ENCODE peak calls at places on chromosomes 7 and 10, in ten cellular contexts. X, K, Q, T, L, F, O, S, I and D are unnamed samples.

GRCh38 chr10:31460242-31460641 is 141.2 kb downstream of the ZEB1 start:
- DNase-seq in I (peak), F (no peak), T (no peak), L (no peak), K (no peak), S (no peak), Q (no peak), O (no peak), X (no peak), D (no peak)

GRCh38 chr7:116354171-116354545 is 143.8 kb downstream of the TES start:
- DNase-seq in S (no peak), F (no peak), T (no peak), I (peak), X (no peak), K (peak), Q (peak), O (peak), L (no peak), D (no peak)

GRCh38 chr7:136890379-136890778 is 21.9 kb downstream of the CHRM2 start:
- DNase-seq in F (no peak), T (no peak), S (no peak), L (no peak), Q (no peak), O (no peak), K (no peak), X (no peak), I (peak), D (no peak)

GRCh38 chr10:7797582-7797981 is 9.6 kb downstream of the ATP5F1C start:
- DNase-seq in F (no peak), O (peak), L (no peak), S (no peak), I (peak), T (no peak), K (peak), Q (no peak), X (no peak), D (no peak)

GRCh38 chr10:71963756-71964668 is at the start of gene CHST3:
- DNase-seq in I (peak), L (peak), T (peak), O (peak), X (peak), S (peak), K (peak), F (peak), Q (peak), D (no peak)

GRCh38 chr7:35596061-35596460 is 98.9 kb downstream of the HERPUD2 start:
- DNase-seq in Q (no peak), F (no peak), I (peak), O (peak), X (no peak), K (peak), S (no peak), L (no peak), T (no peak), D (no peak)

GRCh38 chr10:6722616-6723004 is 142.5 kb upstream of the PRKCQ start:
- DNase-seq in F (no peak), S (no peak), L (no peak), K (peak), O (peak), T (no peak), X (no peak), Q (no peak), I (peak), D (no peak)

GRCh38 chr10:114544045-114544659 is 113.9 kb downstream of the ABLIM1 start:
- DNase-seq in L (no peak), K (no peak), I (no peak), T (no peak), O (peak), X (peak), Q (peak), S (no peak), F (no peak), D (no peak)

GRCh38 chr10:36469585-36469984 is 655.8 kb upstream of the ANKRD30A start:
- DNase-seq in O (peak), L (no peak), F (no peak), S (no peak), K (peak), Q (no peak), T (no peak), X (no peak), I (peak), D (no peak)

GRCh38 chr10:19946791-19947190 is 130.6 kb downstream of the PLXDC2 start:
- DNase-seq in K (no peak), F (no peak), I (no peak), T (peak), Q (no peak), S (no peak), L (no peak), O (no peak), X (peak), D (no peak)

GRCh38 chr7:129553861-129554530 is 51.7 kb downstream of the SMKR1 start:
- DNase-seq in X (no peak), S (no peak), L (no peak), T (no peak), O (peak), K (peak), I (peak), Q (no peak), F (no peak), D (no peak)

GRCh38 chr10:70666960-70667798 is 5.1 kb upstream of the ADAMTS14 start:
- DNase-seq in K (no peak), Q (no peak), X (no peak), F (no peak), I (peak), T (no peak), S (no peak), L (no peak), O (no peak), D (no peak)

GRCh38 chr7:77651544-77652162 is 44.6 kb upstream of the RSBN1L start:
- DNase-seq in Q (no peak), K (peak), F (no peak), O (peak), X (no peak), I (no peak), S (no peak), L (peak), T (peak), D (no peak)

GRCh38 chr10:29636178-29636577 is 1.4 kb upstream of the SVIL start:
- DNase-seq in L (no peak), K (peak), T (no peak), Q (no peak), X (no peak), S (no peak), I (peak), F (no peak), O (peak), D (no peak)

GRCh38 chr10:115129752-115130151 is 36.6 kb downstream of the ATRNL1 start:
- DNase-seq in S (no peak), T (peak), L (no peak), X (no peak), K (peak), Q (no peak), O (peak), I (peak), F (no peak), D (no peak)

GRCh38 chr7:155193716-155194115 is 104.0 kb upstream of the INSIG1 start:
- DNase-seq in X (no peak), O (no peak), S (no peak), L (no peak), Q (no peak), I (no peak), F (no peak), T (no peak), K (no peak), D (no peak)

GRCh38 chr10:11270135-11270857 is 252.6 kb downstream of the CELF2 start:
- DNase-seq in Q (peak), S (peak), O (peak), T (peak), X (peak), K (peak), L (peak), I (peak), F (peak), D (peak)

GRCh38 chr10:70584941-70585544 is 17.5 kb downstream of the PRF1 start:
- DNase-seq in L (peak), X (no peak), Q (no peak), S (peak), O (no peak), T (peak), I (no peak), K (peak), F (no peak), D (no peak)

GRCh38 chr7:156818133-156818532 is 74.8 kb downstream of the LMBR1 start:
- DNase-seq in L (no peak), S (no peak), I (no peak), X (no peak), Q (no peak), O (no peak), K (no peak), F (no peak), T (no peak), D (no peak)

GRCh38 chr10:129770286-129770685 is 193.8 kb downstream of the EBF3 start:
- DNase-seq in S (peak), F (no peak), K (no peak), O (no peak), T (no peak), I (no peak), L (no peak), X (peak), Q (peak), D (peak)

GRCh38 chr10:122499491-122499941 is 38.2 kb downstream of the HTRA1 start:
- DNase-seq in O (no peak), K (peak), F (no peak), Q (peak), I (no peak), S (no peak), X (peak), T (no peak), L (no peak), D (no peak)

GRCh38 chr7:65749039-65749438 is 123.8 kb upstream of the VKORC1L1 start:
- DNase-seq in T (no peak), I (no peak), L (no peak), S (no peak), X (no peak), O (no peak), Q (no peak), F (no peak), K (no peak), D (no peak)

GRCh38 chr7:28435732-28436378 is 23.5 kb downstream of the CREB5 start:
- DNase-seq in F (no peak), I (peak), Q (no peak), K (no peak), X (no peak), S (no peak), L (no peak), O (no peak), T (no peak), D (no peak)

GRCh38 chr10:52779541-52780390 is 7.2 kb upstream of the MBL2 start:
- DNase-seq in S (peak), F (no peak), T (peak), O (peak), L (peak), X (no peak), Q (peak), K (peak), I (peak), D (peak)

GRCh38 chr7:141221007-141221612 is 147.2 kb downstream of the TMEM178B start:
- DNase-seq in O (peak), S (peak), I (no peak), K (peak), X (no peak), T (peak), L (peak), Q (no peak), F (no peak), D (no peak)

GRCh38 chr7:134446446-134446845 is 12.5 kb downstream of the AKR1B1 start:
- DNase-seq in Q (no peak), S (no peak), K (no peak), I (no peak), L (no peak), O (no peak), F (no peak), X (no peak), T (no peak), D (no peak)

GRCh38 chr7:134448359-134449229 is 10.3 kb downstream of the AKR1B1 start:
- DNase-seq in X (no peak), L (no peak), F (no peak), T (no peak), I (peak), S (no peak), O (peak), K (peak), Q (no peak), D (no peak)

GRCh38 chr7:134446923-134447322 is 12.0 kb downstream of the AKR1B1 start:
- DNase-seq in Q (no peak), K (no peak), F (no peak), X (no peak), S (no peak), I (no peak), L (no peak), T (no peak), O (no peak), D (no peak)

GRCh38 chr7:134449596-134450194 is 9.2 kb downstream of the AKR1B1 start:
- DNase-seq in T (no peak), Q (no peak), I (no peak), K (peak), S (no peak), L (no peak), X (no peak), O (no peak), F (no peak), D (no peak)

GRCh38 chr7:134447383-134447782 is 11.5 kb downstream of the AKR1B1 start:
- DNase-seq in X (no peak), S (no peak), F (no peak), K (no peak), I (no peak), Q (no peak), T (no peak), O (no peak), L (no peak), D (no peak)
- TF ChIP-seq CTCF in X (no peak), S (no peak), F (no peak), K (no peak), I (no peak), Q (no peak), T (no peak), O (no peak), L (no peak), D (no peak)

DNA sequence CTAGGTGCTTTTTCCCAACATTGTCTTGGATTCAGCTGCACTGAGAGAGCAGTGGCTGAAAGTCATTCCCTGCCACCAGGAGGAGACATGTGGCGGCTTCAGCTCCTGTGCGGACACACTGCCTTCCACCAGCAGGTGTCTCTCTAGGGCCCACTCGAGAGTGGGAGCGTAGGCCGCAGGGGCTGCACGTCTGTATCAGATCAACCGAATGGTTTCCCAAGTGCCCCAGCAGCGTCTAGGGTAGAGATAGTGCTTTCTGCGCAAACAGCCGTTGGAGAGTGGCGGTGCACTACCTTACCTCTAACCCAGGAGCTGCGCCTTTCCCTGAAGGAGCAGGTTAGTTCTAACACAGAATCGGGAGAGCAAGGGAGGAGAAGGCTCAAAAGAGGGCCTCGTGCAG is 31.7 kb downstream of the PAPOLB start:
- DNase-seq in T (peak), I (peak), O (peak), L (peak), X (no peak), S (peak), K (peak), F (no peak), Q (peak), D (peak)
- TF ChIP-seq CTCF in T (peak), I (peak), O (peak), L (peak), X (peak), S (peak), K (peak), F (peak), Q (peak), D (peak)

GRCh38 chr10:106396192-106396591 is 768.3 kb downstream of the SORCS1 start:
- DNase-seq in O (no peak), Q (no peak), K (no peak), X (no peak), T (no peak), F (no peak), S (no peak), I (no peak), L (no peak), D (no peak)

GRCh38 chr10:106401967-106402366 is 762.5 kb downstream of the SORCS1 start:
- DNase-seq in I (no peak), T (no peak), S (no peak), F (no peak), O (no peak), L (no peak), K (no peak), Q (no peak), X (no peak), D (no peak)

GRCh38 chr10:106399112-106399511 is 765.4 kb downstream of the SORCS1 start:
- DNase-seq in X (no peak), F (no peak), I (no peak), Q (no peak), K (no peak), S (peak), T (no peak), L (no peak), O (no peak), D (no peak)

GRCh38 chr10:106402455-106402854 is 762.1 kb downstream of the SORCS1 start:
- DNase-seq in T (no peak), F (no peak), K (no peak), L (no peak), X (no peak), I (no peak), O (no peak), Q (no peak), S (no peak), D (no peak)

DNA sequence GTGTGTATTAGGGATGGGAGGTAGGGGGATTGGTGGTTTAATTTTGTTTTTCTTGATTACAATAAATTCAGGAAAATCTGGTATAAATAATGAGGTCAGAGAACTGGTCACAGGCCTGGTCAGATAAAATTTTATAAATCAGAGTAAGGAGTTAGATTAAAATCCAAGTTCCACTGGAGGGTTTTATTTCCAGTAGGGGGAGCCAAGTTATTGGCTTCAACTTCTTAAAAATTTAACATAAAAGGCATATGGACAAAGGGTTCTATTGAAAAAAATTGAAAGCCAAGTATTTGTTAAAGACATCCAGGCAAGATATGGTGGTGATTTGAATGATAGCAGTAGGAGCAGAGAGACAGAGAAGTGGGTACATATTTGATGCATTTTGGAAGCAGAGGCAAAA is 763.3 kb downstream of the SORCS1 start:
- DNase-seq in L (no peak), O (peak), X (no peak), S (no peak), Q (no peak), K (peak), T (peak), F (no peak), I (no peak), D (no peak)
- TF ChIP-seq CTCF in L (no peak), O (peak), X (no peak), S (peak), Q (no peak), K (peak), T (no peak), F (no peak), I (peak), D (peak)

GRCh38 chr10:97138174-97138573 is 47.6 kb downstream of the SLIT1 start:
- DNase-seq in K (no peak), F (peak), L (no peak), T (peak), O (peak), Q (no peak), S (peak), X (peak), I (no peak), D (no peak)
- TF ChIP-seq CTCF in K (no peak), F (peak), L (peak), T (peak), O (peak), Q (peak), S (peak), X (no peak), I (no peak), D (peak)

GRCh38 chr10:50554381-50554994 is 69.3 kb downstream of the SGMS1 start:
- DNase-seq in S (peak), T (peak), O (no peak), Q (no peak), K (no peak), X (no peak), L (peak), F (no peak), I (no peak), D (no peak)

GRCh38 chr10:50554995-50555568 is 68.7 kb downstream of the SGMS1 start:
- DNase-seq in Q (no peak), K (peak), F (no peak), T (peak), O (no peak), L (no peak), S (peak), X (no peak), I (peak), D (no peak)

GRCh38 chr10:50551894-50552293 is 71.9 kb downstream of the SGMS1 start:
- DNase-seq in L (no peak), I (no peak), Q (no peak), X (no peak), K (no peak), T (no peak), F (no peak), O (no peak), S (no peak), D (no peak)

GRCh38 chr10:50552308-50552707 is 71.4 kb downstream of the SGMS1 start:
- DNase-seq in F (no peak), L (no peak), Q (no peak), I (peak), S (no peak), K (peak), T (no peak), O (no peak), X (no peak), D (no peak)

GRCh38 chr10:50552771-50553535 is 70.8 kb downstream of the SGMS1 start:
- DNase-seq in X (no peak), S (peak), L (peak), K (peak), F (no peak), I (peak), Q (peak), O (peak), T (peak), D (no peak)
- TF ChIP-seq CTCF in X (peak), S (peak), L (no peak), K (peak), F (no peak), I (peak), Q (peak), O (peak), T (peak), D (no peak)